ENCODE peak calls at places on chromosomes 5 and 9, in four cellular contexts. E is transverse colon, L is omental fat pad, X is fibroblast of mammary gland. B is an unnamed sample.

GRCh38 chr9:89425024-89425805 is 72.7 kb downstream of the SEMA4D start:
- DNase-seq in X (peak; percentile 34), L (no peak), E (no peak), B (no peak)

GRCh38 chr9:19137282-19137681 is 10.0 kb upstream of the PLIN2 start:
- DNase-seq in X (peak; percentile 78), L (no peak), E (no peak), B (peak; percentile 60)

GRCh38 chr5:38287124-38287523 is 28.8 kb downstream of the EGFLAM start:
- DNase-seq in L (no peak), E (no peak), X (no peak), B (no peak)

GRCh38 chr9:83544002-83544698 is 5.9 kb upstream of the FRMD3 start:
- DNase-seq in X (peak; percentile 80), L (no peak), E (peak; percentile 46), B (peak; percentile 90)

GRCh38 chr5:55634204-55634785 is 77.8 kb downstream of the SLC38A9 start:
- DNase-seq in E (no peak), L (no peak), X (peak; percentile 77), B (peak; percentile 97)

GRCh38 chr5:109965634-109966033 is 275.9 kb downstream of the MAN2A1 start:
- DNase-seq in E (no peak), X (no peak), L (no peak), B (no peak)

GRCh38 chr9:120689860-120690259 is 24.4 kb downstream of the MEGF9 start:
- DNase-seq in X (peak; percentile 56), E (no peak), L (no peak), B (peak; percentile 41)

GRCh38 chr5:172119921-172120688 is 67.9 kb downstream of the STK10 start:
- DNase-seq in L (no peak), E (no peak), X (no peak), B (no peak)

GRCh38 chr5:6567835-6568234 is 65.0 kb downstream of the NSUN2 start:
- DNase-seq in E (no peak), X (no peak), L (no peak), B (no peak)

GRCh38 chr5:83608122-83608521 is 112.5 kb downstream of the HAPLN1 start:
- DNase-seq in L (no peak), X (peak; percentile 43), E (peak; percentile 7), B (peak; percentile 46)

GRCh38 chr9:34454571-34455065 is 3.8 kb downstream of the FAM219A start:
- DNase-seq in L (no peak), E (no peak), X (peak; percentile 95), B (peak; percentile 50)

GRCh38 chr5:91381774-91382492 is 1.2 kb downstream of the ARRDC3 start:
- DNase-seq in E (peak; percentile 80), L (peak; percentile 38), X (peak; percentile 89), B (peak; percentile 90)

GRCh38 chr9:4894076-4894475 is 91.0 kb upstream of the JAK2 start:
- DNase-seq in X (peak; percentile 84), L (no peak), E (no peak), B (peak; percentile 77)

GRCh38 chr9:24189986-24190385 is 355.7 kb downstream of the IZUMO3 start:
- DNase-seq in X (no peak), L (no peak), E (no peak), B (no peak)

GRCh38 chr9:136885950-136886578 is at the start of gene TRAF2:
- DNase-seq in E (peak; percentile 98), L (peak; percentile 91), X (peak; percentile 99), B (peak; percentile 99)

GRCh38 chr5:90909091-90909503 is 350.5 kb downstream of the ADGRV1 start:
- DNase-seq in E (no peak), L (no peak), X (peak; percentile 48), B (no peak)

GRCh38 chr5:143570989-143571388 is 167.5 kb upstream of the NR3C1 start:
- DNase-seq in L (no peak), E (no peak), X (no peak), B (no peak)

GRCh38 chr9:117156771-117157535 is 257.9 kb downstream of the ASTN2 start:
- DNase-seq in E (no peak), L (no peak), X (no peak), B (no peak)

GRCh38 chr9:19517202-19517942 is 108.6 kb downstream of the ACER2 start:
- DNase-seq in L (no peak), E (no peak), X (no peak), B (no peak)

GRCh38 chr9:21813575-21814473 is 11.4 kb downstream of the MTAP start:
- DNase-seq in E (peak; percentile 68), X (peak; percentile 88), L (no peak), B (peak; percentile 94)

GRCh38 chr9:106704056-106704625 is 158.8 kb upstream of the ZNF462 start:
- DNase-seq in X (peak; percentile 60), L (no peak), E (no peak), B (no peak)

GRCh38 chr5:72599519-72600400 is 92.5 kb upstream of the ZNF366 start:
- DNase-seq in E (no peak), X (peak; percentile 82), L (no peak), B (peak; percentile 28)

GRCh38 chr5:57476743-57477142 is 5.9 kb downstream of the ACTBL2 start:
- DNase-seq in E (no peak), L (no peak), X (no peak), B (peak; percentile 69)

GRCh38 chr9:23537192-23538059 is 288.6 kb downstream of the ELAVL2 start:
- DNase-seq in L (no peak), E (no peak), X (no peak), B (no peak)

GRCh38 chr5:80654391-80655230 is at the start of the genes DHFR and MSH3:
- DNase-seq in L (peak; percentile 72), E (peak; percentile 90), X (peak; percentile 85), B (peak; percentile 77)

GRCh38 chr5:80654054-80654390 is 430 bp upstream of the MSH3 start:
- DNase-seq in E (peak; percentile 62), X (no peak), L (no peak), B (no peak)

GRCh38 chr5:80655231-80655784 is 525 bp upstream of the DHFR start:
- DNase-seq in E (no peak), X (peak; percentile 31), L (no peak), B (peak; percentile 9)

GRCh38 chr5:80659111-80659510 is 4.3 kb upstream of the DHFR start:
- DNase-seq in E (no peak), L (no peak), X (peak; percentile 53), B (peak; percentile 40)

DNA sequence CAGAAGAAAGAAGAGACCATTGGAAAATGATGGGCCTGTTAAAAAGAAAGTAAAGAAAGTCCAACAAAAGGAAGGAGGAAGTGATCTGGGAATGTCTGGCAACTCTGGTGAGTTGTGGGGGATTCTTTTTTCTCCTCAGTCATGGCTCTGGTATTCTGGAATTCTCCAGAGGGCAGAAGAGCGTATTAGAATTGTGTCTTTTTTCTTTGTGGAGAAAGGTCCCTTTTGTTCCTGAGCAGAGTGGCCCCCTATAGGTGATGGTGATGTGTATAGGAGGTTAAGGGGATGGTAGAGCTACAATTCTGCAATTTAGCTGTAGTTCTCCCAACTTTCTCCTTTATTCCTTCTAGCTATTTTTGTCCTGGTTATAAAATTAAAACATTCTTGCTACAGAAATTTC is 1.6 kb upstream of the DHFR start:
- DNase-seq in E (no peak), X (peak; percentile 7), L (no peak), B (no peak)
- TF ChIP-seq CTCF in E (no peak), X (peak; percentile 5), L (no peak), B (peak; percentile 3)

GRCh38 chr5:75156585-75156984 is 80.1 kb downstream of the ANKRD31 start:
- DNase-seq in X (peak; percentile 16), L (no peak), E (no peak), B (peak; percentile 6)
- TF ChIP-seq CTCF in X (peak; percentile 8), L (no peak), E (no peak), B (peak; percentile 14)

GRCh38 chr5:157066950-157067349 is 8.0 kb upstream of the HAVCR1 start:
- DNase-seq in X (no peak), E (no peak), L (no peak), B (no peak)
- TF ChIP-seq CTCF in X (no peak), E (no peak), L (no peak), B (no peak)

GRCh38 chr9:123318961-123319421 is 37.0 kb upstream of the CRB2 start:
- DNase-seq in X (no peak), E (no peak), L (no peak), B (peak; percentile 16)

GRCh38 chr9:123321874-123322770 is 33.9 kb upstream of the CRB2 start:
- DNase-seq in L (no peak), X (no peak), E (no peak), B (no peak)

GRCh38 chr9:123322771-123323481 is 33.1 kb upstream of the CRB2 start:
- DNase-seq in E (peak; percentile 49), L (no peak), X (no peak), B (no peak)

GRCh38 chr9:123319541-123320339 is 36.3 kb upstream of the CRB2 start:
- DNase-seq in X (no peak), E (no peak), L (no peak), B (no peak)

DNA sequence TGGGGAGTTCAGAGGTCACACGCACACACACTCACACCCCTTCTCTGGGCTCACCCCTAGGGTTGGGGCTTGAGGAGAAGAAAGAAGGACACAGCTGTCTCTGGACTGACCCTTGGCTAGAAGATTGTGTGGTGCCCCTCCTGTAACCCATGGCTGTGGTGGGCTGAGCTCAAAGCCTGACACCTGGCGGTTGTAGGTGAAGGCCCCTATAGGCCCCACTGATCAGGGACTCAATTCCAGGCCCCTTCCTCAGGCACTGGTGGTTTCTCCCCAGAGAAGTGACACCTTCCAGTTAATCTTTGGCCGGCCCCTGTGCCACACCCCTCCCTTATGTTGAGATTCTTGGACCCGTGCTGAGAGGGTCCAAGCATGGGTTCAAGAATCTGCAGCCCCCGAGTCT is 35.2 kb upstream of the CRB2 start:
- DNase-seq in X (no peak), E (no peak), L (no peak), B (no peak)
- TF ChIP-seq CTCF in X (no peak), E (no peak), L (no peak), B (no peak)

DNA sequence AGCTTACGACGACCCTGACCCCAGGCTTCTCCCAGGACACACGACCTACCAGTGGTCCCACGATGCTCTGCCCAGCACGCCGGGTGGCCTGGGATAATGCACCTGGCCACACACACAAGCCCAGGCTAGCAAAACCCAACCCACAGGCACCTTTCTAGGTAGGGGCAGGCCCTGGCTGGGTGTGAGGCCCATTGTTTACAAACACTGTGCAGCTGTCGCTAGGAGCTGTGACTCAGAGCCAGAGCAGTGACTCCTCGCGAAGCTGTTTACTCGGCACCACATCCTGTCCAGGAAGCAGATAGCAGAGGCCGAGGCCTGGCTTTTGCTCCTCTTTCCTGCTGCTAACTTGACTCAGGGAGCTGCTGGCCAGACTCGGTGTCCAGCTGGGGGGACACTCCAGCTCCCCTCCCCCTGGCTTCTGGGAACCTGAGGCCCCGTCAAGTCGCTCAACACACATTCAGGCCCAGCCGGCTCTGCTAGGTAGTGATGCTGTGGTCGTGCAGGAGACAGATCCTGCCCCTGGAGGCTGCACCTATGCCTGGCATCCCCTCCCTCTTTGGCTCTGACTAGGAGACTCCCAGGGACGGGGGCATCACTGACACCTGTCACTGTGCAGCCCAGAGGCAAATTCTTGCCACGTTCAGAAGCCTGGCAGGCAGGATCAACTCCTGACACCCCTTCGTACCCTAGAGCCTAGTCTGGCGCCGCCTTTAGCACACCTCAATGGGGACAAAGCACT is 12.8 kb upstream of the RALGDS start:
- DNase-seq in X (peak; percentile 95), L (peak; percentile 73), E (peak; percentile 95), B (peak; percentile 86)
- TF ChIP-seq CTCF in X (no peak), L (no peak), E (no peak), B (no peak)

DNA sequence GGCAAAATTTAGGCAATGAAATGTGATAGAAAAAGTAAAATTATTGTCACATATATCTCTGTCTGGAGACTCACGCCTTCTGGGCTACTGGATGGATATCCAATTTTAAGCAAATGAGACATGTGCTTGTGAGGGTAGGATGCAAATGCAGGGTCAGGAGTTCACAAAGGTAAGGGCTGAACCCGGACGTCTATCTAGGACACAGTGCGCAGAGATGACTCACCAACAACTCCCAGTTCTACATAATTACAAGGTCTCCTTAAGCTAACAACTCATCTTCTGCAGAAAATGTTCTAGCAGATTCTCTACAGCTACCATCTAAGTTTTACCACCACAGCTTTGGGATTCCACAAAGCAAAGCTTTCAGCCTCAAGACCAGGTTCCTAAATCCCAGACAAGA is 160.5 kb downstream of the ENTREP1 start:
- DNase-seq in X (no peak), L (no peak), E (peak; percentile 51), B (no peak)
- TF ChIP-seq CTCF in X (no peak), L (no peak), E (no peak), B (no peak)

B was measured in fibroblast of the aortic adventitia.